ENCODE peak calls at places on chromosome 15, in nine cellular contexts. I, V, L, Y, W, P, B, X and G are unnamed samples.

GRCh38 chr15:41775651-41776050 is 1.4 kb downstream of the MAPKBP1 start:
- DNase-seq in I (no peak), V (no peak), L (no peak), Y (no peak), W (no peak), P (no peak), B (no peak), X (no peak), G (no peak)

GRCh38 chr15:95615436-95615835 is 715.1 kb upstream of the NR2F2 start:
- DNase-seq in I (no peak), V (no peak), L (no peak), Y (no peak), W (no peak), P (no peak), B (no peak), X (no peak), G (no peak)

GRCh38 chr15:31409196-31409595 is 82.6 kb downstream of the KLF13 start:
- DNase-seq in I (no peak), V (no peak), L (no peak), Y (no peak), W (no peak), P (no peak), B (no peak), X (no peak), G (no peak)

GRCh38 chr15:41838400-41838897 is at the start of gene PLA2G4B:
- DNase-seq in I (peak; percentile 90), V (peak; percentile 98), L (peak; percentile 93), Y (no peak), W (no peak), P (no peak), B (no peak), X (no peak), G (peak; percentile 87)

GRCh38 chr15:62416535-62416934 is 251.4 kb upstream of the C2CD4B start:
- DNase-seq in I (no peak), V (no peak), L (no peak), Y (no peak), W (no peak), P (no peak), B (no peak), X (no peak), G (no peak)

GRCh38 chr15:74343797-74344127 is 23.7 kb downstream of the CYP11A1 start:
- DNase-seq in I (no peak), V (no peak), L (no peak), Y (no peak), W (no peak), P (no peak), B (no peak), X (no peak), G (no peak)

GRCh38 chr15:68463996-68464395 is 32.0 kb upstream of the ITGA11 start:
- DNase-seq in I (no peak), V (no peak), L (no peak), Y (no peak), W (no peak), P (no peak), B (no peak), X (no peak), G (no peak)

GRCh38 chr15:73957276-73957675 is 31.0 kb downstream of the LOXL1 start:
- DNase-seq in I (no peak), V (peak; percentile 62), L (peak; percentile 36), Y (no peak), W (no peak), P (no peak), B (peak; percentile 63), X (no peak), G (no peak)

GRCh38 chr15:96347181-96348111 is 16.9 kb downstream of the NR2F2 start:
- DNase-seq in I (no peak), V (no peak), L (no peak), Y (no peak), W (no peak), P (peak; percentile 52), B (no peak), X (peak; percentile 71), G (no peak)

GRCh38 chr15:57591237-57591821 is 375 bp upstream of the MYZAP start:
- DNase-seq in I (no peak), V (peak; percentile 72), L (no peak), Y (no peak), W (no peak), P (no peak), B (no peak), X (no peak), G (no peak)

GRCh38 chr15:39788108-39788507 is 5.5 kb upstream of the FSIP1 start:
- DNase-seq in I (no peak), V (no peak), L (no peak), Y (no peak), W (no peak), P (no peak), B (peak; percentile 58), X (no peak), G (no peak)

GRCh38 chr15:82128401-82129143 is 82.8 kb upstream of the MEX3B start:
- DNase-seq in I (no peak), V (no peak), L (no peak), Y (no peak), W (no peak), P (no peak), B (no peak), X (no peak), G (no peak)

GRCh38 chr15:27582741-27583400 is 516.2 kb downstream of the OCA2 start:
- DNase-seq in I (no peak), V (no peak), L (no peak), Y (no peak), W (no peak), P (no peak), B (no peak), X (no peak), G (no peak)

GRCh38 chr15:68080783-68081182 is 26.7 kb downstream of the PIAS1 start:
- DNase-seq in I (no peak), V (no peak), L (no peak), Y (no peak), W (no peak), P (no peak), B (no peak), X (no peak), G (no peak)

GRCh38 chr15:95603802-95604201 is 726.7 kb upstream of the NR2F2 start:
- DNase-seq in I (no peak), V (no peak), L (no peak), Y (no peak), W (no peak), P (no peak), B (no peak), X (no peak), G (no peak)

GRCh38 chr15:38991126-38991525 is 426.5 kb upstream of the RASGRP1 start:
- DNase-seq in I (no peak), V (peak; percentile 58), L (no peak), Y (no peak), W (no peak), P (no peak), B (peak; percentile 58), X (peak; percentile 21), G (no peak)

GRCh38 chr15:62533687-62534086 is 368.6 kb upstream of the C2CD4B start:
- DNase-seq in I (no peak), V (no peak), L (no peak), Y (no peak), W (no peak), P (no peak), B (no peak), X (no peak), G (no peak)

DNA sequence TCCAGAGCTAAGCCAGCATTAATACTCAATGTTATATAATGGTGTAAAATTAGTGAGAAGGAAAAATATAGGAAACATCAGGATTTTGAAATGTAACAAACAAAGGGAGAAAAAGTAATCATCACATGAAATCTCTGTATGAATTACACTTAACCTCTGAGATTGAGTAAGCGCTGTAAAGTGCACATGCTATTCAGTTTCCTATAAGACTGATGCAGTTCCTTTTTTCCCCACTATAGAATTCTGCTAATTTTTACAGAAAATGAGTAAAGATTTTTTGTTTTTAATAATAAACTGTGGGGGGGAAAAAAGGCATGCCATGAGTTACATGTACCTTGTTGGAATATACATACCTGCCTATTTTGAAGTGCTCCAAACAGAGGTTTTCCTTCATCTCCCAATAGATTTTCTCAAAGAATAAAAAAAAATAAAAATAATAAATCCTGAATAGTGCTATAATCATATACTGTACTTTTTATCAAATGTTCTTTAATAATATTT is 64.0 kb upstream of the TTBK2 start:
- DNase-seq in I (no peak), V (peak; percentile 30), L (no peak), Y (no peak), W (no peak), P (no peak), B (no peak), X (no peak), G (no peak)
- TF ChIP-seq CTCF in I (no peak), V (no peak), L (no peak), Y (no peak), W (peak; percentile 22), P (no peak), B (peak; percentile 22), X (no peak), G (no peak)

DNA sequence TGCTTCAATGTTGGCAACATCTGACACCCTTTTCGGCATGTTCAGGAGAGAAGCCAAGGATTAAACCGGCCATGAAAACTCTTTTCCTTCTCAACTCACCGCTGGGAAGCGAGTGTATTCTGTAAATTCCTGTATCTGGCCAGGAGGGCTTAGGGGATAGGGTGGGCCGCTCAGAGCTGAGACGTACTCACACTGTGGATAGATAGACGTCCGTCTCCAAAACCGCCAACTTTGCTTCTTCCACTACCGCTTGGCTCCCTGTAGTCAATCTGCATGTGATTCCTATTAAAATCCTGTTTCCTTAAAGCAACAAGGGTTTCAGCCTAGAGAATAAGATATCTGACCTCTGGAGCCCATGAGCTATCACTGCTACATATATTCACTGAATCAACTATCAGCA is 439.1 kb upstream of the ARRDC4 start:
- DNase-seq in I (no peak), V (no peak), L (no peak), Y (no peak), W (no peak), P (no peak), B (no peak), X (no peak), G (no peak)
- H3K4me3 ChIP-seq in I (no peak overlapping the region), V (no peak overlapping the region), L (no peak overlapping the region), Y (peak overlapping the region; percentile 7), W (no peak overlapping the region), P (no peak overlapping the region), B (no peak overlapping the region), X (no peak overlapping the region), G (peak overlapping the region; percentile 50)

DNA sequence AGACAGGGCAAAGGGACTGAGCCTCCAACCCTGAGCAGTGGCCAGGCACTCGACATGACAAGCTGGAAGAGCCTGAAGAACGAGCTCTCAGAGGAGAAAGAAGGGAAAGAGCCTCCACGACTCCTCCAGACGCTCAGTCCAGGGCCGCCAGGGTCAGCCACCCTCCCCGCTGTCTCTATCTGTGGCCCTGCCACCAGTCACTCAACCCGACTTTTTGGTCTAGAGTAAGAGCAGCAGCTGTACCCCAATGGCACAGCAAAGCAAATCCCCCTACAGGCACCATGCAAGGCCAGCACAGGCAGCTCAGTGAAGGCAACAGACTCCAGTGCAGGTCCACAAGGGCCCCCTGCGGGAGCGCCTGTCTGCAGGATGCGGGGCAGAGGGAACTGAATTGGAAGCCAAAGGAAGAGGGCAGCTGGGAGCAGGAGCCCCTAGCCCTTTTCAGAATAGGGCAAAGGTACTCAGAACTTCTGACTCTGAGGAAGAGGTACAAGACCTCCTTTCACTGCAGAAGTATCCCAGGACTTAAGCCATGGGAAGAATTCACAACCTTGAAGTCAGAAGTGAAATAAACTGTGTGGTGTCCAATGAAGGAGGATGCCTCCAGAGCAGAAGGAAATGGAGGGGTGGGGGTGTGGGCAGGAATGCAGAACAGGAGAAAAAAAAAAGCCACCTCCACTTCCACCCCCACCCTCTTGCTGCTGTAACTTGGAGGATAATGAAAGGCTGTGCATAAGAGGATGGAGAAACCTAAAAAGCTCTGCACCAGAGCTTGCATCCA is 8.5 kb upstream of the GRAMD2A start:
- DNase-seq in I (no peak), V (no peak), L (no peak), Y (no peak), W (no peak), P (no peak), B (peak; percentile 38), X (no peak), G (no peak)
- H3K27ac ChIP-seq in I (no peak overlapping the region), V (no peak overlapping the region), L (no peak overlapping the region), Y (peak overlapping the region; percentile 16), W (peak overlapping the region; percentile 31), P (no peak overlapping the region), B (no peak overlapping the region), X (no peak overlapping the region), G (no peak overlapping the region)

GRCh38 chr15:70633394-70633793 is 130.0 kb downstream of the UACA start:
- DNase-seq in I (no peak), V (peak; percentile 7), L (no peak), Y (no peak), W (no peak), P (no peak), B (no peak), X (no peak), G (no peak)
- TF ChIP-seq CTCF in I (no peak), V (no peak), L (no peak), Y (no peak), W (no peak), P (no peak), B (no peak), X (no peak), G (no peak)